ENCODE peak calls at places on chromosomes 13 and 19, in ten cellular contexts. M is CD4-positive, alpha-beta T cell; Q is HFFc6; B is RPMI8226; A is GM10248; N is progenitor cell of endocrine pancreas; V is HFF-Myc; P is neuronal stem cell; U is left ventricle myocardium inferior; E is astrocyte of the spinal cord. C is an unnamed sample.

GRCh38 chr19:38647368-38647965 is at the start of gene ACTN4:
- DNase-seq in P (peak; percentile 98), U (peak; percentile 100), Q (peak; percentile 96), E (peak; percentile 98), V (no peak), A (peak; percentile 99), B (peak; percentile 95), N (peak; percentile 100), M (peak; percentile 100), C (peak; percentile 97)

GRCh38 chr19:57241181-57241580 is 749 bp downstream of the ZNF805 start:
- DNase-seq in B (no peak), V (no peak), P (no peak), A (no peak), U (no peak), Q (no peak), M (no peak), N (no peak), E (peak; percentile 24), C (no peak)

GRCh38 chr19:48554385-48555091 is 2.6 kb downstream of the SULT2B1 start:
- DNase-seq in Q (no peak), V (no peak), B (no peak), A (no peak), P (peak; percentile 42), M (no peak), N (peak; percentile 33), E (no peak), U (no peak), C (no peak)

GRCh38 chr19:15428956-15429824 is 10.4 kb upstream of the AKAP8L start:
- DNase-seq in B (no peak), P (no peak), V (no peak), Q (no peak), U (no peak), M (no peak), N (no peak), E (no peak), A (no peak), C (no peak)

GRCh38 chr13:41054212-41054877 is 7.0 kb upstream of the WBP4 start:
- DNase-seq in N (no peak), U (no peak), M (peak; percentile 22), A (peak; percentile 27), E (peak; percentile 61), P (no peak), Q (peak; percentile 77), V (peak; percentile 51), B (peak; percentile 56), C (peak; percentile 37)

GRCh38 chr13:74687452-74688180 is 553.4 kb upstream of the KLF12 start:
- DNase-seq in N (no peak), V (no peak), Q (no peak), U (no peak), P (peak; percentile 66), A (no peak), E (no peak), B (no peak), M (no peak), C (no peak)

GRCh38 chr19:1725100-1726064 is 27.9 kb upstream of the ONECUT3 start:
- DNase-seq in A (peak; percentile 86), N (peak; percentile 86), U (peak; percentile 52), M (peak; percentile 17), V (no peak), P (peak; percentile 82), E (peak; percentile 35), Q (no peak), B (peak; percentile 33), C (peak; percentile 16)

GRCh38 chr19:40688294-40688693 is 2.2 kb downstream of the NUMBL start:
- DNase-seq in V (no peak), N (no peak), A (no peak), M (no peak), Q (no peak), E (no peak), B (no peak), U (no peak), P (no peak), C (no peak)

GRCh38 chr19:10762656-10763055 is 44.8 kb downstream of the DNM2 start:
- DNase-seq in U (peak; percentile 53), B (no peak), A (no peak), N (no peak), Q (no peak), E (no peak), P (no peak), M (peak; percentile 38), V (no peak), C (no peak)

GRCh38 chr13:31962661-31963345 is 68.8 kb upstream of the FRY start:
- DNase-seq in M (no peak), A (no peak), B (no peak), V (no peak), U (no peak), N (no peak), E (no peak), P (no peak), Q (no peak), C (no peak)

GRCh38 chr19:45100797-45101196 is 7.8 kb downstream of the PPP1R37 start:
- DNase-seq in U (no peak), A (no peak), B (no peak), E (no peak), Q (peak; percentile 63), P (no peak), M (no peak), V (no peak), N (no peak), C (no peak)

GRCh38 chr19:18868380-18869230 is 27.4 kb downstream of the CERS1 start:
- DNase-seq in M (no peak), P (no peak), V (no peak), U (no peak), Q (no peak), A (no peak), B (no peak), N (no peak), E (no peak), C (no peak)

GRCh38 chr19:30391554-30392551 is 19.7 kb downstream of the ZNF536 start:
- DNase-seq in P (no peak), A (no peak), B (no peak), U (no peak), N (no peak), M (no peak), Q (no peak), E (peak; percentile 12), V (no peak), C (no peak)

GRCh38 chr19:14300281-14300680 is 81.0 kb upstream of the ADGRE5 start:
- DNase-seq in M (no peak), V (no peak), E (no peak), N (no peak), P (no peak), A (no peak), U (no peak), Q (no peak), B (peak; percentile 54), C (peak; percentile 2)

GRCh38 chr19:41545547-41545946 is 30.4 kb upstream of the CEACAM21 start:
- DNase-seq in V (no peak), E (no peak), U (no peak), B (no peak), N (no peak), P (no peak), M (no peak), A (no peak), Q (no peak), C (no peak)